ENCODE peak calls at places on chromosomes 2 and 18, in four cellular contexts. V is upper lobe of right lung; Q is stimulated activated naive B cell treated with anti-CD40 and anti-IgM and Interleukin-4, amounts not matched to agents 10 μg/mL and 1 μg/mL and 100 μg/mL, for 72 hours; M is kidney tubule cell. N is an unnamed sample.
A peak's percentile ranks its signal among the peaks of the same experiment; 100 is the strongest.

GRCh38 chr2:221533299-221533698 is 38.8 kb downstream of the EPHA4 start:
- DNase-seq in V (no peak), Q (no peak), M (no peak), N (no peak)

GRCh38 chr2:157934684-157935377 is 58.7 kb upstream of the ACVR1 start:
- DNase-seq in Q (no peak), V (no peak), M (no peak), N (no peak)

GRCh38 chr2:174759381-174760064 is 4.7 kb downstream of the CHRNA1 start:
- DNase-seq in V (no peak), M (no peak), Q (no peak), N (no peak)

GRCh38 chr18:36518839-36519238 is 221.3 kb downstream of the FHOD3 start:
- DNase-seq in M (peak; percentile 25), Q (no peak), V (no peak), N (no peak)

GRCh38 chr2:10931710-10932255 is 20.0 kb downstream of the KCNF1 start:
- DNase-seq in M (peak; percentile 88), V (peak; percentile 51), Q (no peak), N (no peak)

GRCh38 chr18:58929206-58929605 is 64.5 kb downstream of the ZNF532 start:
- DNase-seq in M (no peak), V (no peak), Q (no peak), N (no peak)

GRCh38 chr2:42424033-42424432 is 63.0 kb upstream of the COX7A2L start:
- DNase-seq in Q (no peak), V (no peak), M (no peak), N (no peak)

GRCh38 chr2:205650450-205650849 is 31.9 kb upstream of the NRP2 start:
- DNase-seq in M (peak; percentile 79), Q (no peak), V (no peak), N (no peak)

GRCh38 chr2:40559175-40559574 is 107.3 kb upstream of the SLC8A1 start:
- DNase-seq in M (no peak), Q (no peak), V (no peak), N (no peak)

GRCh38 chr2:66173635-66174034 is 261.3 kb upstream of the MEIS1 start:
- DNase-seq in V (no peak), Q (no peak), M (no peak), N (no peak)

GRCh38 chr2:67709835-67710234 is 312.7 kb downstream of the ETAA1 start:
- DNase-seq in M (peak; percentile 32), V (no peak), Q (no peak), N (no peak)

GRCh38 chr2:71498261-71498701 is 44.9 kb downstream of the DYSF start:
- DNase-seq in V (no peak), M (peak; percentile 98), Q (no peak), N (no peak)

GRCh38 chr2:85393836-85394235 is 16.3 kb downstream of the CAPG start:
- DNase-seq in Q (no peak), M (peak; percentile 46), V (peak; percentile 49), N (no peak)

N was measured in activated B cell treated with CpG ODN at 0.5 μM for 24 hours.